ENCODE peak calls at places on chromosomes 7 and 10, in six cellular contexts. One of them, this sample, is unnamed.

GRCh38 chr10:42958142-42958868 is 118.6 kb upstream of the RET start:
- DNase-seq in neural progenitor cell: no peak
- DNase-seq in transverse colon: no peak
- DNase-seq in left lung: peak; percentile 9
- DNase-seq in adipocyte: no peak
- DNase-seq in GM23248: no peak
- DNase-seq in this sample: no peak

GRCh38 chr7:131008840-131009651 is 275.0 kb upstream of the KLF14 start:
- DNase-seq in neural progenitor cell: no peak
- DNase-seq in transverse colon: no peak
- DNase-seq in left lung: no peak
- DNase-seq in adipocyte: peak; percentile 77
- DNase-seq in GM23248: peak; percentile 80
- DNase-seq in this sample: no peak

GRCh38 chr10:88390041-88390440 is 193.1 kb downstream of the RNLS start:
- DNase-seq in neural progenitor cell: no peak
- DNase-seq in transverse colon: no peak
- DNase-seq in left lung: no peak
- DNase-seq in adipocyte: no peak
- DNase-seq in GM23248: no peak
- DNase-seq in this sample: no peak

GRCh38 chr7:55325371-55325792 is 39.8 kb upstream of the LANCL2 start:
- DNase-seq in neural progenitor cell: no peak
- DNase-seq in transverse colon: no peak
- DNase-seq in left lung: no peak
- DNase-seq in adipocyte: peak; percentile 91
- DNase-seq in GM23248: peak; percentile 96
- DNase-seq in this sample: no peak

GRCh38 chr7:22110227-22110839 is 164.6 kb upstream of the CDCA7L start:
- DNase-seq in neural progenitor cell: peak; percentile 86
- DNase-seq in transverse colon: peak; percentile 48
- DNase-seq in left lung: no peak
- DNase-seq in adipocyte: peak; percentile 89
- DNase-seq in GM23248: peak; percentile 85
- DNase-seq in this sample: peak; percentile 68

GRCh38 chr7:150323682-150324365 is 479 bp upstream of the ACTR3C start:
- DNase-seq in neural progenitor cell: no peak
- DNase-seq in transverse colon: no peak
- DNase-seq in left lung: no peak
- DNase-seq in adipocyte: no peak
- DNase-seq in GM23248: no peak
- DNase-seq in this sample: no peak

GRCh38 chr10:119136084-119136483 is 29.4 kb downstream of the SFXN4 start:
- DNase-seq in neural progenitor cell: no peak
- DNase-seq in transverse colon: no peak
- DNase-seq in left lung: no peak
- DNase-seq in adipocyte: peak; percentile 9
- DNase-seq in GM23248: peak; percentile 59
- DNase-seq in this sample: no peak

GRCh38 chr10:11673346-11674330 is 62.2 kb upstream of the USP6NL start:
- DNase-seq in neural progenitor cell: no peak
- DNase-seq in transverse colon: no peak
- DNase-seq in left lung: no peak
- DNase-seq in adipocyte: no peak
- DNase-seq in GM23248: peak; percentile 33
- DNase-seq in this sample: no peak

GRCh38 chr7:7323921-7324320 is 141.6 kb downstream of the C1GALT1 start:
- DNase-seq in neural progenitor cell: no peak
- DNase-seq in transverse colon: no peak
- DNase-seq in left lung: no peak
- DNase-seq in adipocyte: no peak
- DNase-seq in GM23248: no peak
- DNase-seq in this sample: no peak

GRCh38 chr10:1774796-1775195 is 37.5 kb upstream of the ADARB2 start:
- DNase-seq in neural progenitor cell: no peak
- DNase-seq in transverse colon: no peak
- DNase-seq in left lung: no peak
- DNase-seq in adipocyte: no peak
- DNase-seq in GM23248: no peak
- DNase-seq in this sample: no peak

GRCh38 chr10:24331457-24331856 is 122.5 kb downstream of the KIAA1217 start:
- DNase-seq in neural progenitor cell: no peak
- DNase-seq in transverse colon: peak; percentile 72
- DNase-seq in left lung: no peak
- DNase-seq in adipocyte: peak; percentile 39
- DNase-seq in GM23248: no peak
- DNase-seq in this sample: no peak

GRCh38 chr7:113086928-113087277 is 276 bp upstream of the GPR85 start:
- DNase-seq in neural progenitor cell: no peak
- DNase-seq in transverse colon: no peak
- DNase-seq in left lung: no peak
- DNase-seq in adipocyte: no peak
- DNase-seq in GM23248: no peak
- DNase-seq in this sample: no peak

GRCh38 chr10:61592581-61592980 is 70.1 kb upstream of the CABCOCO1 start:
- DNase-seq in neural progenitor cell: peak; percentile 48
- DNase-seq in transverse colon: no peak
- DNase-seq in left lung: no peak
- DNase-seq in adipocyte: peak; percentile 3
- DNase-seq in GM23248: peak; percentile 16
- DNase-seq in this sample: no peak

GRCh38 chr7:24428676-24429075 is 144.6 kb upstream of the PALS2 start:
- DNase-seq in neural progenitor cell: no peak
- DNase-seq in transverse colon: no peak
- DNase-seq in left lung: no peak
- DNase-seq in adipocyte: no peak
- DNase-seq in GM23248: no peak
- DNase-seq in this sample: no peak

GRCh38 chr7:47418910-47419309 is 163.0 kb downstream of the TNS3 start:
- DNase-seq in neural progenitor cell: no peak
- DNase-seq in transverse colon: no peak
- DNase-seq in left lung: no peak
- DNase-seq in adipocyte: peak; percentile 12
- DNase-seq in GM23248: peak; percentile 82
- DNase-seq in this sample: no peak

GRCh38 chr7:116979430-116979829 is 26.1 kb downstream of the ST7 start:
- DNase-seq in neural progenitor cell: no peak
- DNase-seq in transverse colon: no peak
- DNase-seq in left lung: no peak
- DNase-seq in adipocyte: no peak
- DNase-seq in GM23248: no peak
- DNase-seq in this sample: no peak

GRCh38 chr10:77899080-77899477 is 27.5 kb downstream of the DLG5 start:
- DNase-seq in neural progenitor cell: no peak
- DNase-seq in transverse colon: peak; percentile 77
- DNase-seq in left lung: peak; percentile 60
- DNase-seq in adipocyte: peak; percentile 61
- DNase-seq in GM23248: peak; percentile 88
- DNase-seq in this sample: no peak

GRCh38 chr10:96512524-96512991 is 1.2 kb downstream of the TLL2 start:
- DNase-seq in neural progenitor cell: peak; percentile 76
- DNase-seq in transverse colon: peak; percentile 27
- DNase-seq in left lung: no peak
- DNase-seq in adipocyte: peak; percentile 46
- DNase-seq in GM23248: peak; percentile 56
- DNase-seq in this sample: peak; percentile 28

GRCh38 chr7:34747842-34748241 is 89.8 kb downstream of the NPSR1 start:
- DNase-seq in neural progenitor cell: no peak
- DNase-seq in transverse colon: no peak
- DNase-seq in left lung: no peak
- DNase-seq in adipocyte: peak; percentile 7
- DNase-seq in GM23248: no peak
- DNase-seq in this sample: no peak

GRCh38 chr10:80324086-80324485 is 32.5 kb downstream of the DYDC1 start:
- DNase-seq in neural progenitor cell: no peak
- DNase-seq in transverse colon: no peak
- DNase-seq in left lung: no peak
- DNase-seq in adipocyte: no peak
- DNase-seq in GM23248: peak; percentile 49
- DNase-seq in this sample: no peak

GRCh38 chr10:52940921-52941320 is 168.3 kb upstream of the MBL2 start:
- DNase-seq in neural progenitor cell: no peak
- DNase-seq in transverse colon: no peak
- DNase-seq in left lung: no peak
- DNase-seq in adipocyte: no peak
- DNase-seq in GM23248: no peak
- DNase-seq in this sample: no peak

GRCh38 chr10:106560925-106561640 is 603.4 kb downstream of the SORCS1 start:
- DNase-seq in neural progenitor cell: no peak
- DNase-seq in transverse colon: no peak
- DNase-seq in left lung: no peak
- DNase-seq in adipocyte: peak; percentile 87
- DNase-seq in GM23248: peak; percentile 73
- DNase-seq in this sample: no peak

GRCh38 chr10:70711911-70712310 is 39.6 kb downstream of the ADAMTS14 start:
- DNase-seq in neural progenitor cell: no peak
- DNase-seq in transverse colon: no peak
- DNase-seq in left lung: no peak
- DNase-seq in adipocyte: no peak
- DNase-seq in GM23248: no peak
- DNase-seq in this sample: no peak

GRCh38 chr10:33126742-33127141 is 168.7 kb upstream of the ITGB1 start:
- DNase-seq in neural progenitor cell: no peak
- DNase-seq in transverse colon: no peak
- DNase-seq in left lung: no peak
- DNase-seq in adipocyte: no peak
- DNase-seq in GM23248: no peak
- DNase-seq in this sample: no peak

GRCh38 chr10:33127622-33128021 is 169.6 kb upstream of the ITGB1 start:
- DNase-seq in neural progenitor cell: no peak
- DNase-seq in transverse colon: no peak
- DNase-seq in left lung: no peak
- DNase-seq in adipocyte: no peak
- DNase-seq in GM23248: no peak
- DNase-seq in this sample: no peak

GRCh38 chr10:33123680-33124079 is 165.7 kb upstream of the ITGB1 start:
- DNase-seq in neural progenitor cell: no peak
- DNase-seq in transverse colon: no peak
- DNase-seq in left lung: no peak
- DNase-seq in adipocyte: peak; percentile 52
- DNase-seq in GM23248: no peak
- DNase-seq in this sample: no peak

GRCh38 chr10:33125522-33125921 is 167.5 kb upstream of the ITGB1 start:
- DNase-seq in neural progenitor cell: no peak
- DNase-seq in transverse colon: no peak
- DNase-seq in left lung: no peak
- DNase-seq in adipocyte: no peak
- DNase-seq in GM23248: no peak
- DNase-seq in this sample: no peak

GRCh38 chr10:33126118-33126517 is 168.1 kb upstream of the ITGB1 start:
- DNase-seq in neural progenitor cell: no peak
- DNase-seq in transverse colon: no peak
- DNase-seq in left lung: no peak
- DNase-seq in adipocyte: no peak
- DNase-seq in GM23248: no peak
- DNase-seq in this sample: no peak
- H3K4me1 ChIP-seq in neural progenitor cell: no peaks in the 10 kb centered on the region
- H3K4me1 ChIP-seq in transverse colon: no peaks in the 10 kb centered on the region
- H3K4me1 ChIP-seq in left lung: peaks cover 10% of the 10 kb centered on the region
- H3K4me1 ChIP-seq in adipocyte: peaks cover 28% of the 10 kb centered on the region
- H3K4me1 ChIP-seq in GM23248: peaks cover 50% of the 10 kb centered on the region
- H3K4me1 ChIP-seq in this sample: no peaks in the 10 kb centered on the region

GRCh38 chr7:28089120-28089714 is 91.4 kb downstream of the JAZF1 start:
- DNase-seq in neural progenitor cell: no peak
- DNase-seq in transverse colon: no peak
- DNase-seq in left lung: no peak
- DNase-seq in adipocyte: no peak
- DNase-seq in GM23248: no peak
- DNase-seq in this sample: no peak
- H3K4me1 ChIP-seq in neural progenitor cell: no peaks in the 10 kb centered on the region
- H3K4me1 ChIP-seq in transverse colon: no peaks in the 10 kb centered on the region
- H3K4me1 ChIP-seq in left lung: no peaks in the 10 kb centered on the region
- H3K4me1 ChIP-seq in adipocyte: peaks cover 27% of the 10 kb centered on the region
- H3K4me1 ChIP-seq in GM23248: peaks cover 26% of the 10 kb centered on the region
- H3K4me1 ChIP-seq in this sample: no peaks in the 10 kb centered on the region

DNA sequence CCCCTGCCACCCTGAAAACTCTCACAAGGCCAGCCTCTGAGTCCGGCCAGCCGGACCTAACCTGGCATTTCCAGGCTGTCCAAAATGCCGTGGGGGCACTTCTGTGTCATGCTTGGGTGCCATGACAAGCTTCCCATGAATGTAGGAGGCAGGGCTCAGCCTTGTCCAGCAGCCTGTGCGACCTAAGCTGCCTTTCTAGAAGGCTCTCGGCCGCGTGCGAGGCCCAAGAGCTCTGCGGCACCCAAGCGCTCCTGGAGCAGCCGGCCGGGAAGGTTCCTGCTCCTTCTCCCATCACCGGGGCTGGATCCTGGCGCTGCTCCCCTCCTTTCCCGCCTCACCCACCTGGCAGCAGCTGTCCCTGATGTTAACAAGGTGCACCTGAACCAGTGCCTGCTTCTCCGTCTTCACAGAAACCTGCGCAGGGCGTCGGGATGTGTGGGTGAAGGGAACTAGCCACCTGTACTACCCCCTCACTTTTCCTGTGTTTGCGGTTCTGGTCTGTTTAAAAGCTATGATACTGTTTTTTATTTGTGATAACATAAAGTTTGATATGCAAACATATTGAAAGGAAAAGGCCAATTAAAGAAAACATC is 6.1 kb downstream of the GPER1 start:
- DNase-seq in neural progenitor cell: no peak
- DNase-seq in transverse colon: no peak
- DNase-seq in left lung: no peak
- DNase-seq in adipocyte: no peak
- DNase-seq in GM23248: no peak
- DNase-seq in this sample: no peak
- H3K4me1 ChIP-seq in neural progenitor cell: no peaks in the 10 kb centered on the region
- H3K4me1 ChIP-seq in transverse colon: peaks cover 8% of the 10 kb centered on the region
- H3K4me1 ChIP-seq in left lung: no peaks in the 10 kb centered on the region
- H3K4me1 ChIP-seq in adipocyte: peaks cover 5% of the 10 kb centered on the region
- H3K4me1 ChIP-seq in GM23248: peaks cover 3% of the 10 kb centered on the region
- H3K4me1 ChIP-seq in this sample: peaks cover 48% of the 10 kb centered on the region

GRCh38 chr10:2791774-2792443 is 275.4 kb upstream of the PFKP start:
- DNase-seq in neural progenitor cell: no peak
- DNase-seq in transverse colon: no peak
- DNase-seq in left lung: no peak
- DNase-seq in adipocyte: no peak
- DNase-seq in GM23248: no peak
- DNase-seq in this sample: no peak

GRCh38 chr10:2784766-2785165 is 282.6 kb upstream of the PFKP start:
- DNase-seq in neural progenitor cell: no peak
- DNase-seq in transverse colon: no peak
- DNase-seq in left lung: no peak
- DNase-seq in adipocyte: no peak
- DNase-seq in GM23248: no peak
- DNase-seq in this sample: no peak

GRCh38 chr10:2790437-2790836 is 276.9 kb upstream of the PFKP start:
- DNase-seq in neural progenitor cell: no peak
- DNase-seq in transverse colon: no peak
- DNase-seq in left lung: no peak
- DNase-seq in adipocyte: no peak
- DNase-seq in GM23248: no peak
- DNase-seq in this sample: no peak
- H3K4me1 ChIP-seq in neural progenitor cell: no peaks in the 10 kb centered on the region
- H3K4me1 ChIP-seq in transverse colon: no peaks in the 10 kb centered on the region
- H3K4me1 ChIP-seq in left lung: no peaks in the 10 kb centered on the region
- H3K4me1 ChIP-seq in adipocyte: no peaks in the 10 kb centered on the region
- H3K4me1 ChIP-seq in GM23248: no peaks in the 10 kb centered on the region
- H3K4me1 ChIP-seq in this sample: no peaks in the 10 kb centered on the region

This sample was measured in right lobe of liver.